ENCODE peak calls at places on chromosomes 12 and 14, in five cellular contexts. M is HCT116, J is K562, I is HepG2, T is H1. E is an unnamed sample.

GRCh38 chr14:35400707-35401421 is 3.7 kb downstream of the NFKBIA start:
- DNase-seq in M (no peak), T (no peak), I (peak; percentile 73), J (no peak), E (no peak)

GRCh38 chr14:24892730-24893059 is 157.3 kb downstream of the STXBP6 start:
- DNase-seq in M (no peak), J (no peak), T (no peak), I (peak; percentile 58), E (no peak)

GRCh38 chr14:74501135-74501614 is 7.6 kb downstream of the ISCA2 start:
- DNase-seq in T (peak; percentile 56), J (peak; percentile 27), I (peak; percentile 52), M (no peak), E (peak; percentile 87)

GRCh38 chr14:68245146-68246073 is 425.8 kb downstream of the RAD51B start:
- DNase-seq in J (peak; percentile 14), M (no peak), I (no peak), T (no peak), E (no peak)

GRCh38 chr12:115257791-115258190 is 573.8 kb upstream of the TBX3 start:
- DNase-seq in M (no peak), I (no peak), J (no peak), T (no peak), E (no peak)

GRCh38 chr14:105075364-105076295 is 10.4 kb upstream of the GPR132 start:
- DNase-seq in I (no peak), T (no peak), J (peak; percentile 88), M (no peak), E (peak; percentile 73)

GRCh38 chr12:107396991-107397390 is 288.6 kb upstream of the PWP1 start:
- DNase-seq in I (no peak), J (no peak), M (no peak), T (no peak), E (no peak)

GRCh38 chr14:33692762-33693161 is 258.1 kb downstream of the EGLN3 start:
- DNase-seq in I (no peak), T (no peak), M (no peak), J (no peak), E (no peak)

GRCh38 chr14:101855958-101856357 is 94.4 kb downstream of the PPP2R5C start:
- DNase-seq in M (no peak), I (no peak), T (no peak), J (no peak), E (no peak)

GRCh38 chr14:77158175-77158908 is 16.8 kb upstream of the ZDHHC22 start:
- DNase-seq in M (no peak), T (no peak), J (peak; percentile 38), I (no peak), E (peak; percentile 76)
- TF ChIP-seq CTCF in M (no peak), T (no peak), J (no peak), I (no peak), E (no peak)

GRCh38 chr12:60162988-60163720 is 567.3 kb downstream of the SLC16A7 start:
- DNase-seq in I (no peak), T (no peak), M (no peak), J (no peak), E (peak; percentile 6)
- TF ChIP-seq JUND in I (no peak), T (no peak), M (no peak), J (no peak), E (no peak)

GRCh38 chr12:47707355-47707754 is 1.5 kb upstream of the RPAP3 start:
- DNase-seq in J (no peak), M (no peak), T (no peak), I (no peak), E (no peak)
- H3K4me1 ChIP-seq in J (peaks cover 9% of the 10 kb centered on the region), M (peaks cover 16% of the 10 kb centered on the region), T (no peaks in the 10 kb centered on the region), I (peaks cover 39% of the 10 kb centered on the region), E (peaks cover 5% of the 10 kb centered on the region)

GRCh38 chr12:26830783-26831601 is 2.0 kb downstream of the ITPR2 start:
- DNase-seq in I (no peak), T (no peak), M (no peak), J (no peak), E (no peak)

GRCh38 chr12:26833692-26834168 is 736 bp upstream of the ITPR2 start:
- DNase-seq in I (no peak), J (no peak), M (no peak), T (no peak), E (peak; percentile 50)

GRCh38 chr12:26830358-26830757 is 2.6 kb downstream of the ITPR2 start:
- DNase-seq in J (no peak), I (no peak), M (no peak), T (no peak), E (no peak)

GRCh38 chr12:26831959-26832816 is 806 bp downstream of the ITPR2 start:
- DNase-seq in J (peak; percentile 58), T (no peak), I (peak; percentile 63), M (peak; percentile 19), E (peak; percentile 78)

GRCh38 chr12:26832817-26833691 is at the start of gene ITPR2:
- DNase-seq in J (peak; percentile 99), M (peak; percentile 74), I (peak; percentile 88), T (peak; percentile 73), E (peak; percentile 100)
- TF ChIP-seq CTCF in J (peak; percentile 58), M (no peak), I (peak; percentile 35), T (peak; percentile 6), E (peak; percentile 36)

GRCh38 chr12:59173696-59174095 is 253.4 kb upstream of the LRIG3 start:
- DNase-seq in T (no peak), M (no peak), I (no peak), J (no peak), E (no peak)
- TF ChIP-seq JUND in T (no peak), M (no peak), I (no peak), J (no peak), E (no peak)

GRCh38 chr14:95698287-95698686 is 12.1 kb downstream of the TCL1B start:
- DNase-seq in J (no peak), I (no peak), M (no peak), T (no peak), E (no peak)

GRCh38 chr14:95696741-95697140 is 10.5 kb downstream of the TCL1B start:
- DNase-seq in I (no peak), M (no peak), J (no peak), T (no peak), E (no peak)

GRCh38 chr14:95699397-95699796 is 13.2 kb downstream of the TCL1B start:
- DNase-seq in I (no peak), M (no peak), J (no peak), T (no peak), E (no peak)

GRCh38 chr14:95695913-95696312 is 9.7 kb downstream of the TCL1B start:
- DNase-seq in J (no peak), I (no peak), T (no peak), M (no peak), E (no peak)

DNA sequence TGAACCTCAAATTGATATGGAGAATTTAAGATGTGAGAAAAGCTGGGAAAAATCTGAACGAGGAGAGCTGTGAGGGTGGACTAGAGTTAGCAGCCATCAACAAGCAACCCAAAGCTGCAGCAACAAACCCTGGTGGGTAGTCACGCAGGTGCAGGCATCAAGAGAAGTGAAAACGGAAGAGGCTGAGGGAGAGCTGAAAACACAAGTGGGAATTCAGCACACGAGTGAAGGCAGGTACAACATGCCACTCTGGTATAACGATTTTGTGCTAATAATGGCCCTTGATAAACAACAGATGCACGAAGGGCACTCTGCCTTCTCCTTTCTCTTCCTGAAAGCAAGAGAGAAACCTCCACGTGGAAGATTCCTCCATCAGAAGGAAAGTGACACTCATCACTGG is 11.5 kb downstream of the TCL1B start:
- DNase-seq in J (no peak), T (no peak), M (no peak), I (no peak), E (no peak)
- H3K4me1 ChIP-seq in J (no peaks in the 10 kb centered on the region), T (peaks cover 16% of the 10 kb centered on the region), M (peaks cover 4% of the 10 kb centered on the region), I (no peaks in the 10 kb centered on the region), E (no peaks in the 10 kb centered on the region)

DNA sequence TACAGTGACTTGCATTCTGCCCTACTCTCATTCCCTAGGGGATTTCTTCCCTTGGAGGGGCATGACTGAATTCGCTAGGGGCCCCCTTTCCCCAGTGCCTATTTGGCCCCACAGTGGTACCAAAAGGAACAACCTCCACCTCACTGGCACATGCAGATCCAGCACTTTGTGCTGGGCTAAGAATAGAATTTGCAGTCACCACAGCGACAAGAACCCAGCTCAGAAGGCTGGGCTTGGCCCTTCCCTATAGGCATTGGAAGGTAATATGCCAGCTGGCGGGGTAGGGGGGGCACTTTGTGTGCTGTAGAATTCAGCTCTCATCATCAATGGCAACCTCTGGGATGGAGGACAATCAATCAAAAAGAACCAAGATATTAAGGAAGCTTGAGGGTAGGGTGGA is 13.9 kb downstream of the BAZ2A start:
- DNase-seq in M (no peak), I (no peak), J (no peak), T (no peak), E (no peak)
- TF ChIP-seq CTCF in M (no peak), I (no peak), J (no peak), T (no peak), E (no peak)

GRCh38 chr12:49292729-49293055 is 2.3 kb upstream of the PRPH start:
- DNase-seq in M (no peak), T (no peak), I (no peak), J (no peak), E (peak; percentile 61)
- TF ChIP-seq JUND in M (no peak), T (no peak), I (no peak), J (no peak), E (no peak)